ENCODE peak calls at places on chromosomes 12 and 14, in four cellular contexts. F is IMR-90, S is H1, N is H9. B is an unnamed sample.

GRCh38 chr14:103127861-103128598 is 4.8 kb downstream of the TNFAIP2 start:
- DNase-seq in N (no peak), F (no peak), S (no peak), B (no peak)

GRCh38 chr14:21192447-21192822 is 36.6 kb upstream of the OR5AU1 start:
- DNase-seq in S (no peak), N (no peak), F (no peak), B (no peak)

GRCh38 chr12:47277071-47277408 is 197.3 kb upstream of the AMIGO2 start:
- DNase-seq in N (no peak), S (no peak), F (no peak), B (no peak)

GRCh38 chr12:14167005-14167628 is 185.7 kb upstream of the GRIN2B start:
- DNase-seq in F (peak; percentile 41), S (no peak), N (peak; percentile 65), B (peak; percentile 69)

GRCh38 chr14:71711619-71712018 is 220.6 kb upstream of the RGS6 start:
- DNase-seq in S (no peak), N (no peak), F (peak; percentile 94), B (no peak)

GRCh38 chr12:131795064-131795463 is 33.1 kb upstream of the MMP17 start:
- DNase-seq in F (no peak), N (no peak), S (no peak), B (no peak)

GRCh38 chr14:88698651-88699050 is 94.1 kb downstream of the EML5 start:
- DNase-seq in S (no peak), N (no peak), F (no peak), B (no peak)

GRCh38 chr12:20508362-20508761 is 140.0 kb downstream of the PDE3A start:
- DNase-seq in S (no peak), N (no peak), F (peak; percentile 75), B (no peak)

GRCh38 chr12:17322090-17322489 is 716.1 kb upstream of the LMO3 start:
- DNase-seq in N (no peak), S (no peak), F (no peak), B (no peak)

GRCh38 chr14:58298477-58298879 is at the start of gene ARID4A:
- DNase-seq in N (no peak), F (no peak), S (no peak), B (no peak)

DNA sequence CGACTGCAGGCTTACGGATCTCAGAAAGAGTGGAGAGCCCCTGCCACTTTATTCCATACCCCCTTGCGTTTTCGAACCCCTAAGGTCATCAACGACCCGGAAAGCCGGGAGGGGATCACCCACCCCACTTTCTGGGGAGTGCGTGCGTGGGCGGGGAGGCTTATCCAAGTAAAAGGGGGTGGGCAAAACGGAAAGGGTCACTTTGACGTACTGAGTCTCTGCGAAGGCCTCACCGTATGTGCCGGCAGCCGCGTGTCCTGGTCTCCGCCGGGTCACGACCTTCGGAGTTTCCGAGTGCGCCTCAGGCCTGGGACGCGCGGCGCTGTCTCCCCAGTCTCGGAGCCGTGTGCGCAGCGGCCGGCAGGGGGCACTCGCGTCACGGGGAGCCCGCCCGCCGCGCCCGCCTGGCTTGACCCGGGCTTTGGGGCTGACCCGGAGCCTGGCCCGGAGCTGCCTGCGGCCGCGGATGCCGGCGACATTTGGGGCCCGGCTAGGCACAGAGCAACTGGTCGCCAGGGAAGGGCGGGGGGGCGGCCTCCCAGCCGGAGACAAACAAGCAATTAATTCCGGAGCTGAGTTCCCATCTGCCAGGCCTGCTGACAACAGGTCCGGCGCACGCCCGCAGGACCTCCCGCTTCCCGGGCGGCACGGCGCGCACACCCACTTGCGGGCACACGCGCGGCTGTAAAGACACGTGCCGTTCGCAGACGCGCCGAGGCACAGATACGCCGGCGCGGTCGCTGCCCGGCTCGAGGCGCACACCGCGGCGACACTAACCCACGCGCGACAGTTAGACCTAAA is 890 bp upstream of the KIF26A start:
- DNase-seq in S (no peak), F (peak; percentile 4), N (peak; percentile 84), B (peak; percentile 92)
- H3K56ac ChIP-seq in S (no peak overlapping the region), F (no peak overlapping the region), N (no peak overlapping the region), B (peak overlapping the region; percentile 75)

GRCh38 chr14:60648934-60649814 is at the start of gene SIX1:
- DNase-seq in F (peak; percentile 95), S (no peak), N (peak; percentile 95), B (peak; percentile 95)
- H2BK5ac ChIP-seq in F (peak within 1 kb of the TSS; percentile 84), S (no peak within 1 kb of the TSS), N (no peak within 1 kb of the TSS), B (no peak within 1 kb of the TSS)

GRCh38 chr12:43338848-43339526 is 213.0 kb downstream of the ADAMTS20 start:
- DNase-seq in F (peak; percentile 76), N (no peak), S (peak; percentile 2), B (peak; percentile 96)

GRCh38 chr12:43337571-43338497 is 214.2 kb downstream of the ADAMTS20 start:
- DNase-seq in F (peak; percentile 25), N (no peak), S (no peak), B (peak; percentile 26)

GRCh38 chr12:43332977-43333649 is 218.9 kb downstream of the ADAMTS20 start:
- DNase-seq in F (peak; percentile 83), N (no peak), S (no peak), B (peak; percentile 28)

GRCh38 chr12:43333650-43334043 is 218.4 kb downstream of the ADAMTS20 start:
- DNase-seq in F (no peak), S (no peak), N (no peak), B (no peak)

GRCh38 chr12:43336962-43337555 is 214.9 kb downstream of the ADAMTS20 start:
- DNase-seq in F (peak; percentile 70), N (no peak), S (no peak), B (peak; percentile 40)
- H3K56ac ChIP-seq in F (no peak overlapping the region), N (no peak overlapping the region), S (no peak overlapping the region), B (no peak overlapping the region)

GRCh38 chr12:116954700-116955381 is 44.1 kb downstream of the FBXW8 start:
- DNase-seq in S (no peak), N (no peak), F (no peak), B (no peak)
- H2BK5ac ChIP-seq in S (no peak overlapping the region), N (no peak overlapping the region), F (no peak overlapping the region), B (no peak overlapping the region)

GRCh38 chr12:122827258-122827657 is 8.0 kb upstream of the HIP1R start:
- DNase-seq in N (no peak), S (no peak), F (no peak), B (no peak)

GRCh38 chr12:122820838-122821271 is 14.4 kb upstream of the HIP1R start:
- DNase-seq in N (no peak), F (no peak), S (no peak), B (no peak)

GRCh38 chr12:122830517-122831214 is 4.6 kb upstream of the HIP1R start:
- DNase-seq in S (no peak), F (peak; percentile 81), N (no peak), B (peak; percentile 59)

GRCh38 chr12:122823429-122823828 is 11.8 kb upstream of the HIP1R start:
- DNase-seq in S (no peak), N (no peak), F (no peak), B (no peak)

DNA sequence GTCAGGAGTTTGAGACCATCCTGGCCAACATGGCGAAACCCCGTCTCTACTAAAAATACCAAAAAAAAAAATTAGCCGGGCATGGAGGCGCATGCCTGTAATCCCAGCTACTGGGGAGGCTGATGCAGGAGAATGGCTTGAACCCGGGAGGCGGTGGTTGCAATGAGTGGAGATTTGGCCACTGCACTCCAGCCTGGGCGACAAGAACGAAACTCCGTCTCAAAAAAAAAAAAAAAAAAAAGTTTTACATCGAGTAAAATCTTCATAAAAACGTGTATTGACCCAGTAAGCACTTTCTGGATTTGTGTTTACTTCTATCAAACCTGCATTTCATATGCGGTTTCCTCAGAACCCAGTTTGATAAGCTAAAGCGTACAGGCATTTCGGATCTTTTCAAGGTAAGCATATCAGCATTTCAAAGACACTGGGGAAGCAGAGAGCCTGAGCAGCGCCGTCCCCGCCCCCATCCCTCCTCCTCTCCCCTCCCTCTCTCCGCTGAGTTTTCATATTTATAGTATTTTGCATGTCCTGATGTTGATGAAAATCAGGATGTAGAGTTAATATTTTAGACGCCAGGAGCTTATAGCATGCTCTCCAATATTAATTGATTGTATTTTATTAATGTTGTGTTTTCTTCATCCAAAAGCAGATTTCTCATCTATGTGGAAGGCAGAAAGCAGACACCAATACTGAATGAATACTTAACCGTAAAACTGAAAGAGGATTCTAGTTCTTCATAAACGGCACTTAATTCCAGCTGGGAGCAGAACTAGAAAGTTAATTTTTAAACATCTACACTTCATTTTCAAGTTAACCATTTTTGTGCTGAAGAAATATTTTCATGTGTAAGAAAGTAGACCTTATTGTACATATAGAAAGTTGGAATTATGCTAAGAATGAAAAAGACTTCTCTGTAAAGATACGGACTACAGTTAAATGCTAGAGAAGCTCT is 9.2 kb upstream of the HIP1R start:
- DNase-seq in S (no peak), N (no peak), F (no peak), B (no peak)
- H3K56ac ChIP-seq in S (no peak overlapping the region), N (no peak overlapping the region), F (peak overlapping the region; percentile 14), B (no peak overlapping the region)

GRCh38 chr14:68824517-68825347 is 31.9 kb upstream of the ZFP36L1 start:
- DNase-seq in N (peak; percentile 92), S (peak; percentile 78), F (peak; percentile 62), B (peak; percentile 91)
- H2BK5ac ChIP-seq in N (no peak overlapping the region), S (no peak overlapping the region), F (no peak overlapping the region), B (no peak overlapping the region)

GRCh38 chr12:68264864-68265256 is 11.5 kb upstream of the IL22 start:
- DNase-seq in S (no peak), F (peak; percentile 84), N (no peak), B (no peak)

GRCh38 chr12:68260153-68260552 is 6.7 kb upstream of the IL22 start:
- DNase-seq in S (no peak), F (no peak), N (no peak), B (no peak)

GRCh38 chr12:68264175-68264863 is 10.9 kb upstream of the IL22 start:
- DNase-seq in S (no peak), N (no peak), F (peak; percentile 26), B (no peak)

GRCh38 chr12:68261947-68262346 is 8.5 kb upstream of the IL22 start:
- DNase-seq in F (no peak), N (no peak), S (no peak), B (no peak)

DNA sequence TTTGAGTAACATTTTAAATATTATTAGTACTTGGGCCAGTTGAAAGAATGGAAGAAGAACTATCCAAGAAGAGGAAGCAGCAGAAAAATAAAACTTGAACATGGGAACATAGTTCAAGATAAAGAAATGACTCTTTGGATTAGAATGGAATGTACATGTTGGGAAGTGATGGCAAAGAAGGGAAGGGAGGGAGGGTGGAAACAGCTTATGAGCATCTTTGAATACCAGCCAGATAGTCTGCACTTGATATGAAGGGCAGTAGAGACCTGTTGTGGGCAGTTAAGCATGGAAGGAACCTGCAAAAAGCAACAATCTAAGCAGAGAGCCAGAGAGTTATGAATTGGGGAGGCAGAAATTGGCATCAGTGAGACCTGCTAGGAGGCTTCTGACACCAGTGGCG is 10.0 kb upstream of the IL22 start:
- DNase-seq in S (no peak), F (peak; percentile 58), N (no peak), B (no peak)
- H3K56ac ChIP-seq in S (no peak overlapping the region), F (no peak overlapping the region), N (no peak overlapping the region), B (no peak overlapping the region)